ENCODE peak calls at places on chromosome 20, in four cellular contexts. P is foreskin fibroblast, Z is neural progenitor cell, N is AG10803. H is an unnamed sample.

GRCh38 chr20:36821964-36822437 is 48.4 kb upstream of the DSN1 start:
- DNase-seq in P (peak), Z (peak), N (peak), H (no peak)

GRCh38 chr20:51233345-51233744 is 210.4 kb upstream of the KCNG1 start:
- DNase-seq in P (no peak), Z (no peak), N (no peak), H (no peak)

GRCh38 chr20:57251344-57251743 is 15.1 kb downstream of the BMP7 start:
- DNase-seq in P (no peak), Z (peak), N (no peak), H (no peak)

GRCh38 chr20:51563597-51564332 is 21.2 kb upstream of the NFATC2 start:
- DNase-seq in P (peak), Z (peak), N (peak), H (peak)

GRCh38 chr20:36145877-36146707 is 8.4 kb upstream of the EPB41L1 start:
- DNase-seq in P (no peak), Z (no peak), N (no peak), H (peak)

GRCh38 chr20:58991720-58992119 is 10.7 kb downstream of the NELFCD start:
- DNase-seq in P (no peak), Z (no peak), N (no peak), H (no peak)

GRCh38 chr20:5073154-5074049 is 46.4 kb downstream of the PCNA start:
- DNase-seq in P (peak), Z (no peak), N (peak), H (peak)

GRCh38 chr20:24913076-24913628 is 35.9 kb upstream of the CST7 start:
- DNase-seq in P (no peak), Z (no peak), N (no peak), H (no peak)

GRCh38 chr20:20820104-20820503 is 107.7 kb upstream of the RALGAPA2 start:
- DNase-seq in P (no peak), Z (peak), N (no peak), H (no peak)

GRCh38 chr20:22836211-22836610 is 198.9 kb upstream of the SSTR4 start:
- DNase-seq in P (no peak), Z (no peak), N (peak), H (peak)

GRCh38 chr20:47790032-47790965 is 5.0 kb upstream of the SULF2 start:
- DNase-seq in P (peak), Z (no peak), N (peak), H (peak)

GRCh38 chr20:21682576-21682975 is 22.9 kb upstream of the PAX1 start:
- DNase-seq in P (no peak), Z (no peak), N (peak), H (no peak)

GRCh38 chr20:53146201-53146891 is 174.2 kb downstream of the TSHZ2 start:
- DNase-seq in P (no peak), Z (no peak), N (no peak), H (no peak)

GRCh38 chr20:21520702-21521595 is 7.1 kb upstream of the NKX2-2 start:
- DNase-seq in P (peak), Z (peak), N (peak), H (peak)

GRCh38 chr20:44233436-44234016 is 13.6 kb upstream of the GDAP1L1 start:
- DNase-seq in P (no peak), Z (no peak), N (no peak), H (no peak)

GRCh38 chr20:1324598-1325172 is 4.3 kb downstream of the SDCBP2 start:
- DNase-seq in P (peak), Z (no peak), N (peak), H (peak)

GRCh38 chr20:703010-703409 is 27.4 kb upstream of the SCRT2 start:
- DNase-seq in P (no peak), Z (no peak), N (no peak), H (no peak)

GRCh38 chr20:37516697-37517370 is 4.2 kb upstream of the NNAT start:
- DNase-seq in P (peak), Z (no peak), N (peak), H (no peak)

GRCh38 chr20:60000271-60001026 is 42.2 kb downstream of the CDH26 start:
- DNase-seq in P (no peak), Z (no peak), N (no peak), H (no peak)

GRCh38 chr20:35277531-35278395 is at the start of gene MMP24OS:
- DNase-seq in P (peak), Z (peak), N (peak), H (peak)

GRCh38 chr20:37263686-37264085 is 2.1 kb upstream of the GHRH start:
- DNase-seq in P (no peak), Z (no peak), N (no peak), H (no peak)

GRCh38 chr20:951384-952169 is 35.4 kb upstream of the ANGPT4 start:
- DNase-seq in P (no peak), Z (no peak), N (no peak), H (no peak)

GRCh38 chr20:17725094-17725835 is 25.5 kb downstream of the BANF2 start:
- DNase-seq in P (no peak), Z (no peak), N (no peak), H (no peak)

GRCh38 chr20:17730069-17730468 is 30.3 kb downstream of the BANF2 start:
- DNase-seq in P (no peak), Z (no peak), N (no peak), H (no peak)

GRCh38 chr20:17728074-17728473 is 28.3 kb downstream of the BANF2 start:
- DNase-seq in P (no peak), Z (no peak), N (no peak), H (no peak)

GRCh38 chr20:17731233-17731632 is 31.5 kb downstream of the BANF2 start:
- DNase-seq in P (no peak), Z (no peak), N (no peak), H (no peak)

GRCh38 chr20:17727351-17727750 is 27.6 kb downstream of the BANF2 start:
- DNase-seq in P (no peak), Z (no peak), N (no peak), H (no peak)
- TF ChIP-seq CTCF in P (no peak), Z (no peak), N (no peak), H (no peak)

GRCh38 chr20:32205502-32206382 is 1.8 kb downstream of the PLAGL2 start:
- DNase-seq in P (peak), Z (peak), N (peak), H (no peak)
- H3K4me3 ChIP-seq in P (peak), Z (peak), N (peak), H (peak)

GRCh38 chr20:3000852-3001523 is 42.4 kb upstream of the GNRH2 start:
- DNase-seq in P (peak), Z (peak), N (peak), H (peak)
- TF ChIP-seq CTCF in P (peak), Z (peak), N (peak), H (peak)

DNA sequence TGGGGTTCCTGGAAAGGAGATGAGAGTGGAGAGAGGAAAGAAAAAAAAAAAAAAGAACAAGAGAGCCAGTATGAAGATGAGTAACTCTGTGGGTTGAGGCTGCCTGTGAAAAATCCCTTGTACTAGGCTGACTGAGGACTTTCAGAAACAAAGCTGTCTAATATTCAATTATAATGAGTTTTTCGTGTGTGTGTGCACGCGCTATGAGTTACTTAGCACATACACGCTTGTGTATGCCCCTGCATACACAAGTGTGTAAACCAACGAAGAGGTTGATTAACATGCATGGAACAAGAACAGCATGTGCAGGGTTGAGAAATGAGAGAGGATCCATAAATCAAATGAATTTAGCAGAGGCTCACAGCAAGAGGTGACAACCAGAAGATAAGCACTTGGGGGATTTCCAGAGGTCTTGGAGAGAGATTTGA is 4.8 kb upstream of the RBPJL start:
- DNase-seq in P (no peak), Z (no peak), N (no peak), H (no peak)
- H3K4me3 ChIP-seq in P (no peak), Z (no peak), N (no peak), H (no peak)

GRCh38 chr20:63379296-63379695 is 18.1 kb upstream of the CHRNA4 start:
- DNase-seq in P (no peak), Z (no peak), N (no peak), H (no peak)

GRCh38 chr20:63378115-63378429 is 16.9 kb upstream of the CHRNA4 start:
- DNase-seq in P (no peak), Z (no peak), N (no peak), H (no peak)

GRCh38 chr20:63376283-63377250 is 15.4 kb upstream of the CHRNA4 start:
- DNase-seq in P (no peak), Z (no peak), N (no peak), H (no peak)

GRCh38 chr20:63378626-63379025 is 17.5 kb upstream of the CHRNA4 start:
- DNase-seq in P (no peak), Z (peak), N (no peak), H (no peak)

GRCh38 chr20:63377256-63378114 is 16.3 kb upstream of the CHRNA4 start:
- DNase-seq in P (no peak), Z (peak), N (no peak), H (no peak)
- TF ChIP-seq CTCF in P (no peak), Z (peak), N (no peak), H (no peak)

DNA sequence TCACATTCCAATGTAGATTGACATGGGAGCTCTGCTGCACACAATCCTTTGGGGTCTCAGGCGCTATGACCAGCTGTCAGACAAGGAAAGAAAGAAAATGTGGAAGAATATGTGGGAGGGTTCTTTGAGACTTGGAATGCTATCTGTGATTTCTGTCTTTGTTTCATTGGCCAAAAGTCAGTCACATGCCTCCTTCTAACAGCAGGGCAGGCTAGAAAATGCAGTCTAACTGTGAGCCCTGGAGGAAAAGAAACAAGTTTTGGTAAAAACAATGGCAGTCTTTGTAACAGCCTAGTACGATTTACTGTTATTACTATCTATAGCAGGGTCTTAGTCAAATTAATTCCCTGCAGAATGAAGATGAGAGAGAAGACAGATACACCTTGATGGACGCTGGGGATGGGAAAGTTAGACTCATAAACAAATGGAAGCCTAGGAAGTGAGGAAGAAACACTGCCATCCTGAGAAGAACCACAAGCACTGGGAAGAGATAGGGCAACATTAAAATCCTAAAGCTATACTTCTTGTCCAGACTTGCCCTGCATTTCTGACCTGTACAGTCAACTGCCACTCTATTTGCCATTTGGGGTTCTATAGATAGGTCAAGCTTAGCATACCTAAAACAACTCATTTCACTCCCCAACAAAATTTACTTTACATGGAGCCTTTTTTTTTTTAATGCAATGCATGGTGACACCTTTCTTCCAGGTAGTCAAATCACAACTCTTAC is 833.0 kb downstream of the KIF16B start:
- DNase-seq in P (no peak), Z (no peak), N (no peak), H (no peak)
- H3K4me3 ChIP-seq in P (no peak), Z (no peak), N (no peak), H (no peak)

DNA sequence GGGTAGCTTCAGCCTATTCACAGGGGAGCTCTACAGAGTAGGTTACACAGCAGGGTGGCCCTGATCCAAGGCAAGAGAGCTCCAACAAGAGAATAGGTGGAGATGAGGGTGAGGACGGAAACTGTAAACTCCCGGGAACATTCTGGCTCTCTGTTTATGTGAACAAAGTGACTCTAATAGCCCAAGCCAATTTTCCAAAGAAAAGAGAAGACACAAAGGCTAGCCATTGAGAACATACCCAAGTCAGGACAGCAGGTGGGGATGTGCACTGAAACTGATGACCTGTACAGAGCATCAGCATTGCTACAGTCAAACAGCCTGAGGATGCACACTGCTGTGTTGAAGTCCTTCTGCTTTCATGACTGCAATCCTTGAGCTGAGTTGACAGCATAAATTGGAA is 136.0 kb upstream of the TOP1 start:
- DNase-seq in P (no peak), Z (no peak), N (no peak), H (no peak)
- TF ChIP-seq CTCF in P (no peak), Z (no peak), N (no peak), H (no peak)

DNA sequence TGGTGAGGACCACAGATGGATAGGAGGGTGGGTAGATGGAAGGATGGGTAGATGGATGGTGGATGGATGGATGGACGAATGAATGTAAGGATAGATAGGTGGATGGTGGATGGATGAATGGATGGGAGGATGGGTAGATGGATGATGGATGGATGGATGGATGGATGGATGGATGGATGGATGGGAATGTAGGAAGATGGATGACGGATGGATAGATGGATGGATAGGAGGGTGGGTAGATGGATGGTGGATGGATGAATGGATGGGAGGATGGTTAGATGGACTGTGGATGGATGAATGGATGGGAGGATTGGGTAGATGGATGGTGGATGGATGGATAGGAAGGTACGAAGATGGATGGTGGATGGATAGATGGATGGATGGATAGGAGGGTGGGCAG is 51.1 kb downstream of the BPIFB1 start:
- DNase-seq in P (no peak), Z (no peak), N (no peak), H (no peak)
- H3K4me3 ChIP-seq in P (no peak), Z (no peak), N (no peak), H (no peak)

GRCh38 chr20:50193851-50194830 is 3.5 kb downstream of the CEBPB start:
- DNase-seq in P (peak), Z (peak), N (peak), H (peak)

GRCh38 chr20:50194831-50195523 is 4.3 kb downstream of the CEBPB start:
- DNase-seq in P (peak), Z (no peak), N (no peak), H (peak)

GRCh38 chr20:50191566-50192363 is 1.1 kb downstream of the CEBPB start:
- DNase-seq in P (peak), Z (peak), N (peak), H (peak)

GRCh38 chr20:50192364-50193168 is 1.9 kb downstream of the CEBPB start:
- DNase-seq in P (peak), Z (peak), N (peak), H (peak)

DNA sequence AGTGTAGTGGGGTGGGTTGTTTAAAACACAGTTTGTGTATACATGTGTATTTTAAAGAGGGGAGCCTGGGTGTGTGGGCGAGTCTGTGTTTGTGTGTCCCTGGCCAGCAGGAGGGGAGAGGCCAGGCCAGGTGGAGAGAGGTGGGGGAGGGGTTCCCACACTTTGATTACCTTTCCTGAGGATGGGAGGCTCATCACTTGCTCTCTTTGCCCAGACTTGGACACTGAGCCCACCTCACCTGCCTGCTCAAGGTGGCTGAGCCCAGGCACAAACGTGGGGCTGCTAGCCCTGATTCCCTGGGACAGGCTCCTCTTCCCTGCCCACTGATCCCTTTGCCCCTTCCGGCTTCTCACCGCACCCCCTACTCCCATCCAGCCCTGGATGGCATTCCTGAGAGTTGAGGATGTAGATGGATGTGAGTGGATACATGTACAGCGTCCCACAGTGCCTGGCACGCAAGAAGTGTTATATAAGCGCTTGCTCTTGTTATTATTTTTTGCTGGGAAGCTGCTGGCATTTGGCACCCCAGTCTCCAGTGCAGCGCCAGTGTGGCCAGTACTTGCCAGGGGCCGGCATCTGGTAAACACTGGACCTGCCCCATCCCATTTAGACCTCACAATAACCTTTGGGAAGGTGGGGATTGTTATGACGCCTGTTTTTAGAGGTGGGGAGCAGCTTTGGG is 2.7 kb downstream of the CEBPB start:
- DNase-seq in P (peak), Z (no peak), N (peak), H (peak)
- TF ChIP-seq CTCF in P (no peak), Z (no peak), N (peak), H (peak)

H was measured in fibroblast of the aortic adventitia.